ENCODE peak calls at places on chromosomes 1 and 21, in nine cellular contexts. H, D, Q, U, A, K, M, C and Z are unnamed samples.

GRCh38 chr1:208033236-208033635 is 122.3 kb upstream of the CD34 start:
- DNase-seq in K (no peak), H (no peak), C (no peak), A (no peak), U (no peak), Q (no peak), M (no peak), D (no peak), Z (no peak)

GRCh38 chr1:10339815-10340214 is 59.0 kb upstream of the PGD start:
- DNase-seq in M (peak), K (no peak), D (no peak), H (peak), A (no peak), C (peak), U (no peak), Q (no peak), Z (no peak)

GRCh38 chr1:108556501-108556900 is 3.4 kb upstream of the EEIG2 start:
- DNase-seq in U (no peak), A (no peak), M (no peak), C (no peak), H (no peak), Q (no peak), D (no peak), K (no peak), Z (no peak)

GRCh38 chr1:203428981-203429599 is 46.5 kb upstream of the PRELP start:
- DNase-seq in K (no peak), C (no peak), D (no peak), M (no peak), U (no peak), H (no peak), Q (no peak), A (no peak), Z (no peak)

GRCh38 chr1:211735208-211736170 is 60.1 kb upstream of the NEK2 start:
- DNase-seq in M (peak), K (no peak), C (peak), A (no peak), D (peak), Q (peak), H (no peak), U (no peak), Z (peak)

GRCh38 chr1:88774151-88774556 is 90.1 kb downstream of the PKN2 start:
- DNase-seq in A (no peak), C (no peak), H (no peak), Q (no peak), U (no peak), M (no peak), K (no peak), D (peak), Z (no peak)

GRCh38 chr1:183633676-183634343 is 1.8 kb downstream of the ARPC5 start:
- DNase-seq in C (peak), K (no peak), H (no peak), U (no peak), D (no peak), Q (peak), M (peak), A (no peak), Z (peak)

GRCh38 chr21:42107881-42108553 is 36.9 kb downstream of the UMODL1 start:
- DNase-seq in D (no peak), H (peak), U (peak), A (peak), M (peak), K (no peak), Q (no peak), C (peak), Z (no peak)

GRCh38 chr1:2606004-2606805 is 19.6 kb downstream of the PRXL2B start:
- DNase-seq in C (no peak), Q (no peak), H (no peak), K (no peak), M (no peak), D (no peak), U (no peak), A (no peak), Z (no peak)

GRCh38 chr21:45617021-45617930 is 26.2 kb upstream of the PCBP3 start:
- DNase-seq in U (peak), K (no peak), D (no peak), A (no peak), C (no peak), H (no peak), M (no peak), Q (no peak), Z (no peak)

DNA sequence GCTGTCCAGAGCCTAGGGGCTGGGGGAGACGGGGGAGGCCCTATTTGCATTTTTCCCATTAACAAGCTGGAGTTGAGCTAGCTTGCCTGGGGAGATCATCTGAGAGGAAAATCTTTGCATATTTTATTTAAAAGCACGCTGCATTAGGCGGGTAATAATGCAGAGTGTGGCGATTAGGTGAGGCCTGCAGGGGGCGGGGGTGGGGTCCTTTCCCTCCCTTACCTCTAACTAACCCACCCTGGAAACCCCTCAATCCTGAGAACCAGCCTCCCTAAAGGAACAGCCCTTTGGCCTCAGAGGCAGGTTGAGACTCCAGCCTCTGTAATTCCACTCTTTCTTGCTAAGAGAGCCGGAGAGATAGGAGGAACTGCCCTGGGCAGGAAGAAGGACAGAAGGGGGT is 16.1 kb downstream of the C1orf216 start:
- DNase-seq in H (no peak), A (no peak), U (no peak), Q (no peak), M (no peak), K (no peak), C (no peak), D (no peak), Z (no peak)
- TF ChIP-seq CTCF in H (no peak), A (no peak), U (no peak), Q (no peak), M (no peak), K (no peak), C (no peak), D (peak), Z (no peak)

GRCh38 chr1:215241451-215241850 is 158.9 kb downstream of the KCNK2 start:
- DNase-seq in H (no peak), U (no peak), Q (no peak), A (no peak), K (no peak), M (no peak), D (no peak), C (no peak), Z (no peak)
- TF ChIP-seq CTCF in H (no peak), U (no peak), Q (no peak), A (no peak), K (no peak), M (no peak), D (no peak), C (no peak), Z (no peak)

GRCh38 chr1:53291574-53291973 is 36.3 kb downstream of the LRP8 start:
- DNase-seq in U (no peak), K (no peak), D (no peak), H (no peak), C (no peak), Q (no peak), M (no peak), A (no peak), Z (no peak)
- TF ChIP-seq CTCF in U (no peak), K (no peak), D (peak), H (no peak), C (no peak), Q (no peak), M (peak), A (no peak), Z (no peak)

GRCh38 chr1:237671262-237671661 is 219.5 kb downstream of the ZP4 start:
- DNase-seq in K (no peak), Q (no peak), D (no peak), U (no peak), C (no peak), H (no peak), M (no peak), A (no peak), Z (no peak)

GRCh38 chr1:237677979-237678378 is 212.7 kb downstream of the ZP4 start:
- DNase-seq in C (peak), D (peak), H (no peak), A (no peak), M (peak), U (no peak), Q (peak), K (no peak), Z (no peak)

GRCh38 chr1:237671935-237672334 is 218.8 kb downstream of the ZP4 start:
- DNase-seq in A (no peak), U (no peak), D (no peak), M (no peak), C (no peak), Q (no peak), H (no peak), K (no peak), Z (no peak)

GRCh38 chr1:237670296-237670695 is 220.4 kb downstream of the ZP4 start:
- DNase-seq in Q (no peak), M (no peak), D (peak), K (no peak), C (no peak), A (no peak), H (no peak), U (no peak), Z (no peak)

DNA sequence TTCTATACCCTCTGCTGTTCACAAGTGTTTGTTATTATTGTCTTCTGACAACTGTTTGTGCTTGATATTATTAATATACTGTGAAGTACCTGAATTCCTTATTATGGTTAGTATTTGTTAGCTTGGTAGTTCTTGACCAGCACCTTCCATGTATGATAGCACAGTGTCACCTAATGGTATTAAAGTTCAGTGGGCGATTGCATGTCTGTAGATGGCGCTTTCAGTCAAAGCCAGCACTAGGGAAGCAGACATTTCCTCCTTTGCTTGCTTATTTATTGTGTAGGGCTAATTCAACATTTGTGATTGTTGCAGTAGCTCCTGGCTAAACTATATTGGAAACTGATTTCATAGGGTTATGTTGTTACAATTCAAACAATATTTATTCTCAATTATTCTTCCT is 218.0 kb downstream of the ZP4 start:
- DNase-seq in M (no peak), C (no peak), K (no peak), A (no peak), U (no peak), D (no peak), H (no peak), Q (no peak), Z (no peak)
- TF ChIP-seq CTCF in M (no peak), C (no peak), K (no peak), A (peak), U (no peak), D (peak), H (no peak), Q (no peak), Z (no peak)

DNA sequence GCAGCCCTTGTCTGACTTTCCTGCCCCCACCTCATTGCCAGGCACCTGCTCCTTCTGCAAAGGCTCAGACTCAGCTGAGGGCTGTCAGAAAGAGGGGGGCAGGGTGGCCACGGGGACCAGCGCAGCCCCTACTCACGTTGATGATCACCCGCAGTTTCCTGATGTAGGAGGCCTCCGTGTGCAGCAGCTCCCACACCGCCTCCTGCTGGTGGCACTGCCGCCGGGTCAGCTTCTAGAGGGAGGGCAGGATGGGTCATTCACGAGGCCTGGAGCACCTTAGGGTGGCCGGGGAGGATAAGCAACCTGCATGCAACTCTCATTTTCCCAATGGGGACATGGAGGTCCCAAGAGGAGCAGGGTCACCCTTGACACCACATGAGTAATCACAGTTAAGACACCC is 6.4 kb upstream of the TNFRSF25 start:
- DNase-seq in Q (no peak), H (no peak), C (no peak), U (no peak), K (no peak), A (no peak), M (no peak), D (no peak), Z (no peak)
- TF ChIP-seq CTCF in Q (peak), H (no peak), C (no peak), U (no peak), K (peak), A (peak), M (peak), D (peak), Z (peak)

GRCh38 chr1:25811384-25812082 is 8.2 kb upstream of the MTFR1L start:
- DNase-seq in K (no peak), U (no peak), Q (no peak), D (no peak), A (no peak), M (no peak), C (no peak), H (no peak), Z (no peak)

GRCh38 chr1:25809283-25809926 is 9.4 kb downstream of the SELENON start:
- DNase-seq in D (no peak), K (no peak), A (no peak), Q (no peak), H (no peak), M (no peak), U (no peak), C (no peak), Z (no peak)

GRCh38 chr1:25808481-25809244 is 8.7 kb downstream of the SELENON start:
- DNase-seq in K (no peak), A (no peak), Q (no peak), M (no peak), D (no peak), H (no peak), C (no peak), U (no peak), Z (no peak)

GRCh38 chr1:25810341-25811299 is 9.1 kb upstream of the MTFR1L start:
- DNase-seq in U (peak), Q (no peak), H (peak), M (peak), K (peak), D (no peak), C (peak), A (peak), Z (no peak)

DNA sequence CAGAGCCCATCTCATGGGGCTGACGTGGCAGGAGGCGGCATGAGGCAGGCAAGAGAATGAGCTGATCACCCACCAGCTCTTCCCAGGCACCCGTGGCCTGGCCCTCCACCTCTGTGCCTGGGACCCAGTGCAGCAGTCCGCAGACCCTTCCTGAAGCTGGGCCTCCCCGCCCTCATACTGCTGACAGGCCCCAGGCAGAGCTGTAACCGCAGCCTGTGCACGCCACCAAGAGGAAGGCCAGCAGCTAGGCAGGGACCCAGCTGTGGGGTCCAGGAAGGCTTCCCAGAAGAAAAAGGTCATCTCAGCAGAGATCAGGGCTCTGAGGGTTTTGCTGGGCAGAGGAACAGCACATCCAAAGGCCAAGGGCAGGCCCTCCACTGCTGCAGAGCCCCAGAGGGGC is 9.8 kb upstream of the MTFR1L start:
- DNase-seq in D (no peak), H (no peak), K (no peak), Q (no peak), U (no peak), C (no peak), M (no peak), A (no peak), Z (no peak)
- TF ChIP-seq CTCF in D (no peak), H (no peak), K (no peak), Q (no peak), U (no peak), C (no peak), M (peak), A (no peak), Z (no peak)